ENCODE peak calls at places on chromosomes 6 and 20, in six cellular contexts. K is GM04504; N is CD8-positive, alpha-beta T cell; T is C1 segment of cervical spinal cord; A is uterus; J is NCI-H2029. P is an unnamed sample.

GRCh38 chr6:7268362-7269310 is 44.4 kb downstream of the SSR1 start:
- DNase-seq in K (no peak), N (no peak), T (no peak), A (no peak), J (no peak), P (no peak)

GRCh38 chr6:44254957-44255808 is 2.1 kb downstream of the SLC35B2 start:
- DNase-seq in K (no peak), N (no peak), T (no peak), A (no peak), J (no peak), P (no peak)

GRCh38 chr6:41769376-41769775 is 10.3 kb downstream of the FRS3 start:
- DNase-seq in K (no peak), N (no peak), T (no peak), A (no peak), J (no peak), P (no peak)

GRCh38 chr6:154226461-154226860 is 130.1 kb downstream of the IPCEF1 start:
- DNase-seq in K (no peak), N (no peak), T (no peak), A (no peak), J (no peak), P (no peak)

GRCh38 chr6:152004896-152005295 is 197.4 kb downstream of the ESR1 start:
- DNase-seq in K (no peak), N (no peak), T (no peak), A (no peak), J (no peak), P (no peak)

GRCh38 chr20:41306061-41306727 is 11.3 kb downstream of the ZHX3 start:
- DNase-seq in K (no peak), N (no peak), T (no peak), A (no peak), J (no peak), P (no peak)

GRCh38 chr6:129507846-129508245 is 202.1 kb downstream of the ARHGAP18 start:
- DNase-seq in K (no peak), N (no peak), T (no peak), A (no peak), J (no peak), P (no peak)

GRCh38 chr6:108250240-108250866 is 10.5 kb downstream of the SNX3 start:
- DNase-seq in K (no peak), N (no peak), T (no peak), A (no peak), J (no peak), P (no peak)

GRCh38 chr6:56940977-56941376 is 13.9 kb upstream of the BEND6 start:
- DNase-seq in K (no peak), N (no peak), T (no peak), A (no peak), J (no peak), P (no peak)

GRCh38 chr20:62931464-62931863 is 5.2 kb upstream of the DIDO1 start:
- DNase-seq in K (no peak), N (no peak), T (no peak), A (no peak), J (no peak), P (no peak)

GRCh38 chr6:45472383-45472782 is 94.6 kb upstream of the SUPT3H start:
- DNase-seq in K (no peak), N (no peak), T (no peak), A (no peak), J (no peak), P (no peak)

GRCh38 chr6:140047321-140047720 is 672.9 kb upstream of the CITED2 start:
- DNase-seq in K (no peak), N (no peak), T (no peak), A (no peak), J (no peak), P (no peak)

GRCh38 chr6:91490672-91491071 is 903.8 kb upstream of the MAP3K7 start:
- DNase-seq in K (no peak), N (no peak), T (no peak), A (no peak), J (no peak), P (no peak)

GRCh38 chr6:145872669-145873068 is 58.1 kb upstream of the FBXO30 start:
- DNase-seq in K (no peak), N (no peak), T (no peak), A (no peak), J (no peak), P (no peak)

GRCh38 chr6:31878761-31879542 is at the start of gene SLC44A4:
- DNase-seq in K (no peak), N (no peak), T (no peak), A (no peak), J (no peak), P (no peak)

GRCh38 chr20:51966296-51966971 is 164.1 kb upstream of the SALL4 start:
- DNase-seq in K (peak), N (no peak), T (no peak), A (peak), J (no peak), P (peak)

GRCh38 chr6:54031194-54031593 is 80.0 kb upstream of the MLIP start:
- DNase-seq in K (no peak), N (no peak), T (no peak), A (no peak), J (no peak), P (no peak)

GRCh38 chr6:108117427-108118358 is 43.2 kb upstream of the OSTM1 start:
- DNase-seq in K (no peak), N (no peak), T (no peak), A (no peak), J (no peak), P (peak)

GRCh38 chr6:108423982-108424695 is 129.3 kb downstream of the AFG1L start:
- DNase-seq in K (no peak), N (no peak), T (no peak), A (no peak), J (no peak), P (no peak)

GRCh38 chr6:98825602-98826230 is 8.7 kb upstream of the POU3F2 start:
- DNase-seq in K (no peak), N (no peak), T (no peak), A (no peak), J (no peak), P (no peak)

GRCh38 chr6:43089467-43089866 is 13.4 kb downstream of the PTK7 start:
- DNase-seq in K (no peak), N (no peak), T (no peak), A (no peak), J (no peak), P (no peak)

GRCh38 chr20:44637490-44638372 is 13.8 kb downstream of the ADA start:
- DNase-seq in K (no peak), N (no peak), T (no peak), A (no peak), J (no peak), P (no peak)

GRCh38 chr20:41580384-41580783 is 37.8 kb downstream of the CHD6 start:
- DNase-seq in K (no peak), N (no peak), T (no peak), A (no peak), J (no peak), P (no peak)

GRCh38 chr6:122995930-122996796 is at the start of gene CLVS2:
- DNase-seq in K (peak), N (no peak), T (no peak), A (peak), J (peak), P (no peak)

GRCh38 chr6:4474810-4475209 is 301.4 kb upstream of the CDYL start:
- DNase-seq in K (no peak), N (no peak), T (no peak), A (no peak), J (no peak), P (no peak)

GRCh38 chr6:6884193-6884627 is 223.6 kb upstream of the RREB1 start:
- DNase-seq in K (no peak), N (no peak), T (no peak), A (no peak), J (no peak), P (no peak)

GRCh38 chr20:9442858-9443257 is 71.5 kb upstream of the LAMP5 start:
- DNase-seq in K (no peak), N (no peak), T (no peak), A (no peak), J (no peak), P (no peak)

GRCh38 chr6:132380358-132380757 is 20.9 kb downstream of the MOXD1 start:
- DNase-seq in K (no peak), N (no peak), T (no peak), A (no peak), J (no peak), P (no peak)

GRCh38 chr20:50478162-50479036 is 31.8 kb upstream of the PTPN1 start:
- DNase-seq in K (no peak), N (peak), T (no peak), A (peak), J (no peak), P (peak)

GRCh38 chr6:74259931-74260330 is 563.9 kb downstream of the CD109 start:
- DNase-seq in K (no peak), N (no peak), T (no peak), A (no peak), J (no peak), P (no peak)

GRCh38 chr20:676967-677366 is 1.4 kb upstream of the SCRT2 start:
- DNase-seq in K (no peak), N (no peak), T (no peak), A (no peak), J (no peak), P (no peak)

GRCh38 chr6:20259316-20260049 is 47.2 kb upstream of the MBOAT1 start:
- DNase-seq in K (no peak), N (no peak), T (no peak), A (no peak), J (no peak), P (no peak)

GRCh38 chr20:21102691-21103311 is 3.4 kb downstream of the LINC00237 start:
- DNase-seq in K (no peak), N (no peak), T (no peak), A (no peak), J (no peak), P (peak)

GRCh38 chr6:56026461-56027180 is 151.2 kb upstream of the BMP5 start:
- DNase-seq in K (no peak), N (no peak), T (no peak), A (no peak), J (no peak), P (no peak)

GRCh38 chr20:22402990-22403859 is 181.1 kb downstream of the FOXA2 start:
- DNase-seq in K (no peak), N (no peak), T (no peak), A (no peak), J (peak), P (no peak)